ENCODE peak calls at places on chromosomes 6 and 20, in five cellular contexts. One of them, this sample, is unnamed.
A peak's percentile ranks its signal among the peaks of the same experiment; 100 is the strongest.

GRCh38 chr6:35016417-35017221 is 124.5 kb downstream of the TCP11 start:
- DNase-seq in heart left ventricle: peak; percentile 74
- DNase-seq in CD8-positive, alpha-beta T cell: no peak
- DNase-seq in heart right ventricle: peak; percentile 37
- DNase-seq in PC-3: no peak
- DNase-seq in this sample: no peak

GRCh38 chr6:163438940-163439335 is 24.4 kb downstream of the QKI start:
- DNase-seq in CD8-positive, alpha-beta T cell: peak; percentile 16
- DNase-seq in heart left ventricle: peak; percentile 59
- DNase-seq in PC-3: no peak
- DNase-seq in heart right ventricle: peak; percentile 49
- DNase-seq in this sample: no peak

GRCh38 chr6:168239374-168239773 is 80.2 kb downstream of the DACT2 start:
- DNase-seq in heart right ventricle: no peak
- DNase-seq in PC-3: no peak
- DNase-seq in CD8-positive, alpha-beta T cell: no peak
- DNase-seq in heart left ventricle: no peak
- DNase-seq in this sample: no peak

GRCh38 chr6:158043586-158044524 is 62.2 kb downstream of the SYNJ2 start:
- DNase-seq in CD8-positive, alpha-beta T cell: no peak
- DNase-seq in heart right ventricle: peak; percentile 65
- DNase-seq in PC-3: no peak
- DNase-seq in heart left ventricle: peak; percentile 92
- DNase-seq in this sample: no peak

GRCh38 chr6:140317957-140318356 is 943.5 kb upstream of the CITED2 start:
- DNase-seq in heart right ventricle: no peak
- DNase-seq in heart left ventricle: no peak
- DNase-seq in PC-3: no peak
- DNase-seq in CD8-positive, alpha-beta T cell: no peak
- DNase-seq in this sample: no peak

GRCh38 chr6:78611097-78611625 is 256.2 kb upstream of the IRAK1BP1 start:
- DNase-seq in heart right ventricle: no peak
- DNase-seq in heart left ventricle: no peak
- DNase-seq in CD8-positive, alpha-beta T cell: no peak
- DNase-seq in PC-3: no peak
- DNase-seq in this sample: no peak

GRCh38 chr6:152176219-152176745 is 368.8 kb downstream of the ESR1 start:
- DNase-seq in heart right ventricle: no peak
- DNase-seq in PC-3: no peak
- DNase-seq in heart left ventricle: no peak
- DNase-seq in CD8-positive, alpha-beta T cell: no peak
- DNase-seq in this sample: no peak

GRCh38 chr20:43448748-43449535 is 8.8 kb upstream of the SRSF6 start:
- DNase-seq in heart left ventricle: no peak
- DNase-seq in heart right ventricle: no peak
- DNase-seq in PC-3: peak; percentile 74
- DNase-seq in CD8-positive, alpha-beta T cell: peak; percentile 22
- DNase-seq in this sample: no peak

GRCh38 chr6:32785781-32786533 is 22.6 kb upstream of the HLA-DQB2 start:
- DNase-seq in CD8-positive, alpha-beta T cell: no peak
- DNase-seq in PC-3: peak; percentile 75
- DNase-seq in heart left ventricle: no peak
- DNase-seq in heart right ventricle: no peak
- DNase-seq in this sample: no peak

GRCh38 chr6:33978593-33979150 is 167.2 kb downstream of the GRM4 start:
- DNase-seq in heart left ventricle: no peak
- DNase-seq in PC-3: no peak
- DNase-seq in heart right ventricle: no peak
- DNase-seq in CD8-positive, alpha-beta T cell: no peak
- DNase-seq in this sample: no peak

GRCh38 chr6:39231844-39232243 is 2.6 kb upstream of the KCNK5 start:
- DNase-seq in CD8-positive, alpha-beta T cell: no peak
- DNase-seq in PC-3: no peak
- DNase-seq in heart left ventricle: no peak
- DNase-seq in heart right ventricle: no peak
- DNase-seq in this sample: no peak

GRCh38 chr6:87357479-87358196 is 13.0 kb downstream of the C6orf163 start:
- DNase-seq in heart left ventricle: no peak
- DNase-seq in PC-3: no peak
- DNase-seq in heart right ventricle: no peak
- DNase-seq in CD8-positive, alpha-beta T cell: no peak
- DNase-seq in this sample: no peak

GRCh38 chr20:36153754-36154695 is 515 bp upstream of the EPB41L1 start:
- DNase-seq in heart right ventricle: peak; percentile 92
- DNase-seq in heart left ventricle: peak; percentile 92
- DNase-seq in PC-3: peak; percentile 75
- DNase-seq in CD8-positive, alpha-beta T cell: peak; percentile 7
- DNase-seq in this sample: no peak

GRCh38 chr6:35557239-35557638 is 44.5 kb upstream of the TULP1 start:
- DNase-seq in heart right ventricle: no peak
- DNase-seq in heart left ventricle: peak; percentile 28
- DNase-seq in CD8-positive, alpha-beta T cell: no peak
- DNase-seq in PC-3: no peak
- DNase-seq in this sample: no peak

GRCh38 chr6:42315991-42316378 is 98.3 kb upstream of the MRPS10 start:
- DNase-seq in CD8-positive, alpha-beta T cell: no peak
- DNase-seq in heart left ventricle: no peak
- DNase-seq in PC-3: peak; percentile 99
- DNase-seq in heart right ventricle: no peak
- DNase-seq in this sample: peak; percentile 89

GRCh38 chr6:25343984-25344383 is 64.8 kb downstream of the CARMIL1 start:
- DNase-seq in heart right ventricle: no peak
- DNase-seq in PC-3: no peak
- DNase-seq in CD8-positive, alpha-beta T cell: no peak
- DNase-seq in heart left ventricle: no peak
- DNase-seq in this sample: no peak

GRCh38 chr6:143592335-143592734 is 80.8 kb upstream of the FUCA2 start:
- DNase-seq in PC-3: peak; percentile 39
- DNase-seq in heart right ventricle: no peak
- DNase-seq in heart left ventricle: no peak
- DNase-seq in CD8-positive, alpha-beta T cell: no peak
- DNase-seq in this sample: no peak

GRCh38 chr6:46024122-46024769 is 8.6 kb upstream of the CLIC5 start:
- DNase-seq in CD8-positive, alpha-beta T cell: no peak
- DNase-seq in heart left ventricle: no peak
- DNase-seq in PC-3: no peak
- DNase-seq in heart right ventricle: no peak
- DNase-seq in this sample: no peak

GRCh38 chr20:51703446-51704287 is 64.5 kb downstream of the ATP9A start:
- DNase-seq in heart right ventricle: no peak
- DNase-seq in heart left ventricle: no peak
- DNase-seq in CD8-positive, alpha-beta T cell: no peak
- DNase-seq in PC-3: no peak
- DNase-seq in this sample: no peak

GRCh38 chr6:19368511-19368910 is 468.7 kb upstream of the ID4 start:
- DNase-seq in CD8-positive, alpha-beta T cell: no peak
- DNase-seq in heart left ventricle: no peak
- DNase-seq in heart right ventricle: no peak
- DNase-seq in PC-3: peak; percentile 75
- DNase-seq in this sample: no peak

GRCh38 chr6:130307752-130308361 is 58.0 kb upstream of the TMEM200A start:
- DNase-seq in CD8-positive, alpha-beta T cell: no peak
- DNase-seq in heart left ventricle: no peak
- DNase-seq in PC-3: peak; percentile 86
- DNase-seq in heart right ventricle: no peak
- DNase-seq in this sample: peak; percentile 34

GRCh38 chr6:145887969-145888368 is 73.4 kb upstream of the FBXO30 start:
- DNase-seq in heart left ventricle: peak; percentile 23
- DNase-seq in CD8-positive, alpha-beta T cell: no peak
- DNase-seq in heart right ventricle: peak; percentile 14
- DNase-seq in PC-3: peak; percentile 26
- DNase-seq in this sample: no peak

GRCh38 chr20:46647469-46647868 is 3.8 kb downstream of the SLC13A3 start:
- DNase-seq in CD8-positive, alpha-beta T cell: no peak
- DNase-seq in heart right ventricle: no peak
- DNase-seq in heart left ventricle: no peak
- DNase-seq in PC-3: no peak
- DNase-seq in this sample: no peak

GRCh38 chr6:28922004-28922840 is 1.6 kb downstream of the TRIM27 start:
- DNase-seq in CD8-positive, alpha-beta T cell: no peak
- DNase-seq in heart right ventricle: no peak
- DNase-seq in PC-3: peak; percentile 92
- DNase-seq in heart left ventricle: no peak
- DNase-seq in this sample: no peak

GRCh38 chr6:28927856-28928255 is 4.1 kb upstream of the TRIM27 start:
- DNase-seq in CD8-positive, alpha-beta T cell: no peak
- DNase-seq in heart left ventricle: no peak
- DNase-seq in heart right ventricle: no peak
- DNase-seq in PC-3: no peak
- DNase-seq in this sample: no peak

GRCh38 chr6:28920281-28920680 is 3.5 kb downstream of the TRIM27 start:
- DNase-seq in CD8-positive, alpha-beta T cell: no peak
- DNase-seq in heart right ventricle: no peak
- DNase-seq in heart left ventricle: no peak
- DNase-seq in PC-3: no peak
- DNase-seq in this sample: no peak

GRCh38 chr6:28923318-28924102 is at the start of gene TRIM27:
- DNase-seq in CD8-positive, alpha-beta T cell: peak; percentile 74
- DNase-seq in heart right ventricle: peak; percentile 94
- DNase-seq in heart left ventricle: peak; percentile 95
- DNase-seq in PC-3: peak; percentile 95
- DNase-seq in this sample: no peak

DNA sequence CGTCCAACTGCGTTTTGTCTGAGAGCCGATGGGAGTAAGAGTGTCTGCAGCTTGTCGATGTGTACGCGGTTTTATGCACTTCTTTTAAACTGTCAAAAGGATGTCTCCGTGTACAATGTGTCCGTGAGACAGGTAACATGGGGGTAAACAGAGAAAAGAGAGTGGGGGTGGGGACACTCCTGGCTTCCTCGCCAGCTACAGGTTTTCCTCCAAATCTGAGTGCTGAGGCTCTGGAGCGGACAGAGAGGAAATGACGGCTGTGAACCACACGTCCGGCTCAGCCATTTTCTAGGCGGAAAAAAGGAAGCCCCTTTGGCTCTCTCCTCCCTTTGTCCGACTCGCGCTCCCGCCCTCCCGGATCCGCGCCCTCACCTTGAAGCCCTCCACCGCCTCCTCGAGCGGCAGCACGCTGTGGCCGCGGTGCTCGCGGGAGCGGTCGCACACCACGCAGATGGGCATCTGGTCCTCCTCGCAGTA is 906 bp downstream of the TRIM27 start:
- DNase-seq in heart left ventricle: peak; percentile 63
- DNase-seq in heart right ventricle: no peak
- DNase-seq in CD8-positive, alpha-beta T cell: peak; percentile 22
- DNase-seq in PC-3: peak; percentile 39
- DNase-seq in this sample: no peak
- H3K4me3 ChIP-seq in heart left ventricle: peak overlapping the region; percentile 90
- H3K4me3 ChIP-seq in heart right ventricle: peak overlapping the region; percentile 100
- H3K4me3 ChIP-seq in CD8-positive, alpha-beta T cell: peak overlapping the region; percentile 84
- H3K4me3 ChIP-seq in PC-3: peak overlapping the region; percentile 86
- H3K4me3 ChIP-seq in this sample: peak overlapping the region; percentile 98

GRCh38 chr20:49824206-49824605 is 11.6 kb downstream of the SLC9A8 start:
- DNase-seq in PC-3: peak; percentile 22
- DNase-seq in heart right ventricle: no peak
- DNase-seq in heart left ventricle: no peak
- DNase-seq in CD8-positive, alpha-beta T cell: no peak
- DNase-seq in this sample: peak; percentile 44

GRCh38 chr20:49821381-49821780 is 8.8 kb downstream of the SLC9A8 start:
- DNase-seq in heart right ventricle: no peak
- DNase-seq in PC-3: no peak
- DNase-seq in CD8-positive, alpha-beta T cell: no peak
- DNase-seq in heart left ventricle: no peak
- DNase-seq in this sample: no peak

GRCh38 chr20:49823152-49823847 is 10.7 kb downstream of the SLC9A8 start:
- DNase-seq in CD8-positive, alpha-beta T cell: no peak
- DNase-seq in heart right ventricle: no peak
- DNase-seq in PC-3: no peak
- DNase-seq in heart left ventricle: no peak
- DNase-seq in this sample: no peak

GRCh38 chr20:49821850-49822249 is 9.2 kb downstream of the SLC9A8 start:
- DNase-seq in PC-3: peak; percentile 37
- DNase-seq in heart left ventricle: peak; percentile 47
- DNase-seq in heart right ventricle: no peak
- DNase-seq in CD8-positive, alpha-beta T cell: no peak
- DNase-seq in this sample: no peak

GRCh38 chr20:49825521-49826033 is 12.9 kb downstream of the SLC9A8 start:
- DNase-seq in heart right ventricle: no peak
- DNase-seq in PC-3: peak; percentile 45
- DNase-seq in heart left ventricle: no peak
- DNase-seq in CD8-positive, alpha-beta T cell: no peak
- DNase-seq in this sample: no peak
- TF ChIP-seq CTCF in heart right ventricle: no peak
- TF ChIP-seq CTCF in PC-3: no peak
- TF ChIP-seq CTCF in heart left ventricle: no peak
- TF ChIP-seq CTCF in CD8-positive, alpha-beta T cell: no peak
- TF ChIP-seq CTCF in this sample: no peak

DNA sequence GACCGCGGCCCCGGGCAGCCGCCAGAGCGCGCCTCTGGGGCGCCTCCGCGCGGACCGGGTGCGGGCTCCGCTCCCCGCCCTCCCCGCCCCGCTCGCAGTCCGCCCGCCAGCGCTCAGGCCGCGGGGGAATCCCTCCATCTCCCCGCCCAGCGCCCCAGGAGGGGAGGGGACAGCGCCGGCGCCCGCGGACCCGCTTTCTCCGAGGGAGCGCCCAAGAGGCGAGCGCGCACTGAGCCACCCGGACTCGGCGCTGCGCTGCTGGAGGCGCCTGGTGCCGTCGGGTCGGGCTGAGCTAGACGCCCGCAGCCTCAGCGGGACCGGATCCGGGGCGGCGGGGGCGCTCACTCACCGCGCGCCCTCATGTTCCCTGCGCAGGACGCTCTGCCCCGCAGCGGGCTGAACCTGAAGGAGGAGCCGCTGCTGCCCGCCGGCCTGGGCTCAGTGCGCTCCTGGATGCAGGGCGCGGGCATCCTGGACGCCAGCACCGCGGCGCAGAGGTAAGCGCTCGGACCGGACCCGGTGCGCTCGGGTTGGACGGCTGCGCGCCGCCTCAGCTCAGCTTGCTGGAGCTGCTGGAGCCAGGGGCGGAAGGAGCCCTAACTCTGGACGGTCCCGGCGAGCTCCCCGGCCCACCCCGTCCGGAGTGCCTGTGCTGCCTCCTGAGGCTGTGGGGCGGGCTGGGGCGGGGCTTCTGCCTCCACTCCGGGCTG is 861 bp downstream of the EBF4 start:
- DNase-seq in heart right ventricle: peak; percentile 49
- DNase-seq in PC-3: no peak
- DNase-seq in heart left ventricle: no peak
- DNase-seq in CD8-positive, alpha-beta T cell: peak; percentile 29
- DNase-seq in this sample: no peak
- H3K4me3 ChIP-seq in heart right ventricle: peak overlapping the region; percentile 51
- H3K4me3 ChIP-seq in PC-3: no peak overlapping the region
- H3K4me3 ChIP-seq in heart left ventricle: peak overlapping the region; percentile 67
- H3K4me3 ChIP-seq in CD8-positive, alpha-beta T cell: no peak overlapping the region
- H3K4me3 ChIP-seq in this sample: peak overlapping the region; percentile 44

GRCh38 chr20:18034039-18034438 is 23.7 kb downstream of the OVOL2 start:
- DNase-seq in heart right ventricle: no peak
- DNase-seq in CD8-positive, alpha-beta T cell: no peak
- DNase-seq in heart left ventricle: no peak
- DNase-seq in PC-3: no peak
- DNase-seq in this sample: no peak

GRCh38 chr20:18031050-18031449 is 26.7 kb downstream of the OVOL2 start:
- DNase-seq in CD8-positive, alpha-beta T cell: no peak
- DNase-seq in PC-3: no peak
- DNase-seq in heart right ventricle: no peak
- DNase-seq in heart left ventricle: no peak
- DNase-seq in this sample: no peak

GRCh38 chr20:18030020-18030419 is 27.7 kb downstream of the OVOL2 start:
- DNase-seq in PC-3: no peak
- DNase-seq in heart right ventricle: no peak
- DNase-seq in heart left ventricle: no peak
- DNase-seq in CD8-positive, alpha-beta T cell: no peak
- DNase-seq in this sample: no peak

GRCh38 chr20:18031888-18032509 is 25.7 kb downstream of the OVOL2 start:
- DNase-seq in heart right ventricle: no peak
- DNase-seq in heart left ventricle: no peak
- DNase-seq in PC-3: no peak
- DNase-seq in CD8-positive, alpha-beta T cell: no peak
- DNase-seq in this sample: no peak

GRCh38 chr20:18032977-18033892 is 24.5 kb downstream of the OVOL2 start:
- DNase-seq in PC-3: peak; percentile 33
- DNase-seq in heart right ventricle: no peak
- DNase-seq in CD8-positive, alpha-beta T cell: no peak
- DNase-seq in heart left ventricle: no peak
- DNase-seq in this sample: no peak
- TF ChIP-seq CTCF in PC-3: peak; percentile 42
- TF ChIP-seq CTCF in heart right ventricle: no peak
- TF ChIP-seq CTCF in CD8-positive, alpha-beta T cell: no peak
- TF ChIP-seq CTCF in heart left ventricle: no peak
- TF ChIP-seq CTCF in this sample: no peak

This sample was measured in AG04449.